ENCODE peak calls at places on chromosomes 5 and 9, in five cellular contexts. A, F, L, N and O are unnamed samples.

GRCh38 chr5:54063817-54064216 is 246.6 kb downstream of the ARL15 start:
- DNase-seq in A (no peak), F (no peak), L (no peak), N (no peak), O (no peak)

GRCh38 chr9:105264380-105264779 is 19.9 kb downstream of the SLC44A1 start:
- DNase-seq in A (no peak), F (no peak), L (peak), N (peak), O (no peak)

GRCh38 chr5:43042176-43042625 is 2.1 kb upstream of the ANXA2R start:
- DNase-seq in A (peak), F (peak), L (peak), N (peak), O (peak)

GRCh38 chr5:151315998-151316597 is 12.5 kb upstream of the SLC36A3 start:
- DNase-seq in A (peak), F (peak), L (peak), N (peak), O (peak)

GRCh38 chr9:110115868-110116542 is 92.0 kb downstream of the C9orf152 start:
- DNase-seq in A (no peak), F (no peak), L (no peak), N (no peak), O (no peak)

GRCh38 chr9:77598510-77598909 is 49.6 kb downstream of the GNA14 start:
- DNase-seq in A (no peak), F (no peak), L (no peak), N (no peak), O (peak)

GRCh38 chr5:55855509-55855908 is 4.4 kb downstream of the IL31RA start:
- DNase-seq in A (no peak), F (no peak), L (no peak), N (no peak), O (no peak)

GRCh38 chr5:97042981-97043380 is 99.4 kb downstream of the LIX1 start:
- DNase-seq in A (no peak), F (no peak), L (no peak), N (no peak), O (peak)

GRCh38 chr9:95462419-95463121 is 54.2 kb downstream of the PTCH1 start:
- DNase-seq in A (peak), F (peak), L (peak), N (no peak), O (peak)

GRCh38 chr9:136619742-136620440 is 42.8 kb upstream of the EGFL7 start:
- DNase-seq in A (no peak), F (peak), L (no peak), N (no peak), O (peak)

GRCh38 chr5:66529182-66529581 is 67.0 kb upstream of the MAST4 start:
- DNase-seq in A (no peak), F (no peak), L (no peak), N (no peak), O (no peak)

GRCh38 chr5:94072116-94072515 is 330.7 kb upstream of the POU5F2 start:
- DNase-seq in A (no peak), F (no peak), L (no peak), N (no peak), O (no peak)

GRCh38 chr9:6567140-6567591 is 78.4 kb downstream of the GLDC start:
- DNase-seq in A (no peak), F (peak), L (no peak), N (peak), O (no peak)

GRCh38 chr5:39995990-39996389 is 571.2 kb upstream of the DAB2 start:
- DNase-seq in A (no peak), F (no peak), L (no peak), N (no peak), O (no peak)

GRCh38 chr9:93952784-93953491 is 2.2 kb downstream of the BARX1 start:
- DNase-seq in A (no peak), F (no peak), L (no peak), N (no peak), O (peak)

GRCh38 chr5:147046226-147046625 is 167.7 kb upstream of the PPP2R2B start:
- DNase-seq in A (no peak), F (no peak), L (no peak), N (no peak), O (no peak)

GRCh38 chr5:130871346-130872086 is 293.5 kb downstream of the HINT1 start:
- DNase-seq in A (peak), F (no peak), L (peak), N (peak), O (no peak)

GRCh38 chr5:82107277-82107676 is 135.5 kb downstream of the ATG10 start:
- DNase-seq in A (no peak), F (no peak), L (peak), N (no peak), O (no peak)

GRCh38 chr5:177382423-177383029 is 1.7 kb upstream of the SLC34A1 start:
- DNase-seq in A (no peak), F (no peak), L (peak), N (no peak), O (no peak)
- H3K27ac ChIP-seq in A (no peak), F (no peak), L (no peak), N (no peak), O (no peak)

DNA sequence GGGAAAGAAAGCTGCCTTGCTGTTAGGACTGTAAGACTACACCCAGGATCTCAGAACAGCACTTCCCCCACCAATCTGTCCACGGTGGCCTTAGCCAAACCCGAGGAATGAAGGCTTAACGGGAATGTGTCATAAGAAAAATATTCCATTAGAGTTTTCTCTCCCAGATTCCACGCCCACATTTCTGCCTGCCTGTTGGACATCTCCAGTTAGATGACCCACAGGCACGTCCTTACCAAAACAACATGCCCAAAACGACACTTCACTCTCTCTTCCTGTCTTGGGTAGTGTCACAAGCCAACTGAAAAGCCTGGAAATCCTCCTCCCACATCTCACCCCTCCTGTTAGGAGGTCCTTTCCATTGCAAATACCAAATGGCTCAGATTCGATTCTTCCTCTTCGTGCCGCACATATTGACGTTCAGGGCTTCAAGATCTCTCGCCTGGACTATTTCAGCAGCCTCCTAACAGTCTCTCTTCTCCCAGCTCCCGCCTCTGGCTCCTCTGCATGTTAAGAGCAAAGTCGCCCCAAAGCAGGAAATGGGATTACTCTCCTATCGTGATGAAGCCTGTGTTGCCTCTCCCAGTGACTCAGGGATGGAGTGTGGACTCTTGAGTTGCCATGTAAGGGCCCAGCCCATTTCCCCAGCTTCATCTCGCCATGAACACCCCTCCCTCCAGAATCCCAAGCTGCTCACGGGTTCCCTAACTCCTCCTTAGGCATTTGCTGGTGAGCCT is 159.3 kb downstream of the NR3C1 start:
- DNase-seq in A (no peak), F (no peak), L (no peak), N (peak), O (peak)
- H3K4me3 ChIP-seq in A (no peak), F (no peak), L (no peak), N (peak), O (no peak)

GRCh38 chr9:5305741-5306140 is 1.2 kb upstream of the RLN2 start:
- DNase-seq in A (no peak), F (no peak), L (no peak), N (no peak), O (no peak)

GRCh38 chr9:5315187-5315923 is 10.8 kb upstream of the RLN2 start:
- DNase-seq in A (no peak), F (no peak), L (no peak), N (no peak), O (no peak)

DNA sequence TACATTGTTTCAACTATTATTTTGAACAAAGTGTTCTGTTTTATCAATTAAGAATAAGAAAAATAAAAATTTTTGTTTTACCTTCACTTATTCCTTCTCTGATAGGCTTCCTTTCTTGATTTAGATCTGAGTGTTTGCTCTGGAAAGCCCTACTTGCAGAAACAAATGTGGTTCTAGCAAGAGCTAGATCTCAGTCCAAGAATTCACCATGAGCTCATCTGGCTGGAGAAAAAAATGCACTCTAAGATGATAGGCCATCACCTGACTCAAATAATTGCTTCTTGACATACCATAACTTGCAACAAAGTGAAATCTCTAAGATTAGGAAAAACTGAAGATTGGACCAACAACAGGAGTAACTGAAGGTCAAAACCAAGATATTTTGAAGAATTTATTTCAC is 6.3 kb upstream of the RLN2 start:
- DNase-seq in A (no peak), F (no peak), L (no peak), N (no peak), O (no peak)
- H3K27ac ChIP-seq in A (no peak), F (no peak), L (no peak), N (no peak), O (no peak)

GRCh38 chr5:111071413-111071812 is at the start of gene TSLP:
- DNase-seq in A (no peak), F (no peak), L (no peak), N (no peak), O (no peak)
- H3K4me3 ChIP-seq in A (no peak), F (peak), L (peak), N (peak), O (no peak)

GRCh38 chr5:57841671-57842375 is 359.2 kb upstream of the ACTBL2 start:
- DNase-seq in A (no peak), F (no peak), L (no peak), N (peak), O (no peak)

GRCh38 chr5:57845025-57845424 is 362.4 kb upstream of the ACTBL2 start:
- DNase-seq in A (no peak), F (no peak), L (no peak), N (no peak), O (no peak)

GRCh38 chr5:57844410-57844809 is 361.8 kb upstream of the ACTBL2 start:
- DNase-seq in A (no peak), F (no peak), L (no peak), N (no peak), O (no peak)

GRCh38 chr5:57842376-57843015 is 359.9 kb upstream of the ACTBL2 start:
- DNase-seq in A (no peak), F (no peak), L (no peak), N (no peak), O (no peak)

GRCh38 chr5:57843016-57843402 is 360.4 kb upstream of the ACTBL2 start:
- DNase-seq in A (no peak), F (no peak), L (no peak), N (no peak), O (no peak)
- H3K27ac ChIP-seq in A (no peak), F (no peak), L (no peak), N (no peak), O (no peak)

GRCh38 chr5:180808461-180809000 is 5.9 kb upstream of the MGAT1 start:
- DNase-seq in A (no peak), F (no peak), L (no peak), N (no peak), O (no peak)
- H3K4me3 ChIP-seq in A (peak), F (peak), L (peak), N (peak), O (no peak)

DNA sequence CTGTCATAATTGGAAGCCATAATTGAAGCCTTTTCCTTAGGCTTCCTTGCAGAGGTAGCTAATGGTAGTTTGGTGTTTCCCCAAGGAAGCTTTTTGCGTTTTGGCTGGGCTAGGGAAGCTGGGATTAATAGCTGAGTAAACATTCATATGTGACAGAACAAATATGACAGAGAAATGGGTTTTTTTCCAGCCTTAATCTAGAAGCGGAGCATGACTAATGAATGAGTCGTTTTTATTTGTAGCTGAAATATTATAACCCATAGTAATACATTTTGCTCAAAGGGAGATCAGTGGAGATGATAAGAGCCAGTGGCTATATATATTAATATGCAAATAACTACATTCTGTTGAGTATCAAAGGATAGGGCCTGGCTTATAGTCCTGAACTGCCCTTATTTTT is 17.1 kb downstream of the HMGXB3 start:
- DNase-seq in A (no peak), F (no peak), L (no peak), N (no peak), O (no peak)
- H3K27ac ChIP-seq in A (no peak), F (no peak), L (no peak), N (peak), O (no peak)

GRCh38 chr5:181242031-181242451 is 1.7 kb downstream of the RACK1 start:
- DNase-seq in A (no peak), F (no peak), L (no peak), N (no peak), O (no peak)
- H3K4me3 ChIP-seq in A (peak), F (peak), L (peak), N (peak), O (no peak)

DNA sequence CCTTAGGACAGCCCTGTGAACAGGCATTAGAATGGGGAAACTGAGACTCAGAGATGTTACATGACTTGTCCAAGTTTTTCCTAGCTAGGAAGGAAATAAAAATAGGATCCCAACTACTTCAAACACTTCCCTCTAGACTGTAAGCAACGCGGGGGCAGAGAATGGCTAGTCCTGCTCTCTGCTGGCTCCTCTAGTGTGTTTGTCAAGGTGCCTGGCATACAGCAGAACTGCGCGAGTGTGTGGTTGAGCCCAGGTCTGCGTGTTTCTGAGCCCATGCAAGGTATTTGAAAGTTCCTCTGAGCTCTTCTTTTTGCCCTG is 152.5 kb downstream of the MACROH2A1 start:
- DNase-seq in A (no peak), F (no peak), L (no peak), N (no peak), O (no peak)
- H3K27ac ChIP-seq in A (no peak), F (no peak), L (no peak), N (peak), O (no peak)

DNA sequence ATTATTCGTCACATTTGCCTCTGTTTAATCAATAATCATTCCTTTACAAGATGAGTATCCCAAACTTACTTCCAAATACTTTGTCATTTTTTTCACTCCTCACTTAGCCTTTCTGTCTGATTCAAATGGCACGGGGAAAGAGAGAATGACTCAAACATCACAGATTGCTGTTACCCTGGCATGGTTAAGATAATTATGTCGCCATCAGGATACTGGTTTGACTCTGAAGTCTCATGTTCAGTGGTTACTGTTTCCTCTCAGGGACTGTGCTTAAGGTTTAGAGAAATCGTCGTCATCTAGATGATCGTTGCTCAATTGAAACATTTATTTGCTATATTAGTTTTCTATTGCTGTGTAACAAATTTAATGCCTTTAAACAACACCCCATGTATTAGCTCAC is 45.2 kb upstream of the RAD23B start:
- DNase-seq in A (no peak), F (no peak), L (no peak), N (no peak), O (no peak)
- H3K4me3 ChIP-seq in A (no peak), F (no peak), L (no peak), N (no peak), O (no peak)